ENCODE peak calls at places on chromosomes 1 and 21, in five cellular contexts. W is activated naive CD4-positive, alpha-beta T cell; V is HFF-Myc; X is stimulated activated CD8-positive, alpha-beta memory T cell treated with anti-CD3 and anti-CD28 coated beads, Interleukin-15, amount 100 ng/mL, for 4 hours; A is right cardiac atrium. H is an unnamed sample.

GRCh38 chr21:44592446-44593365 is at the start of gene KRTAP10-6:
- DNase-seq in W (no peak), V (no peak), X (no peak), A (no peak), H (no peak)

GRCh38 chr1:172203135-172203823 is 217.2 kb upstream of the C1orf105 start:
- DNase-seq in W (no peak), V (no peak), X (no peak), A (no peak), H (no peak)

GRCh38 chr1:117828206-117828605 is 101.2 kb downstream of the GDAP2 start:
- DNase-seq in W (no peak), V (no peak), X (no peak), A (peak; percentile 96), H (peak; percentile 98)

GRCh38 chr1:228530951-228531731 is 44.0 kb downstream of the RNF187 start:
- DNase-seq in W (no peak), V (no peak), X (no peak), A (no peak), H (no peak)

GRCh38 chr1:3186526-3186921 is 117.5 kb downstream of the PRDM16 start:
- DNase-seq in W (no peak), V (no peak), X (no peak), A (peak; percentile 93), H (no peak)

GRCh38 chr1:56904706-56905105 is 50.1 kb downstream of the C8A start:
- DNase-seq in W (no peak), V (no peak), X (no peak), A (no peak), H (no peak)

GRCh38 chr1:157115429-157115838 is 15.8 kb upstream of the ETV3L start:
- DNase-seq in W (no peak), V (no peak), X (no peak), A (no peak), H (no peak)

GRCh38 chr1:53600001-53600400 is 139.0 kb downstream of the GLIS1 start:
- DNase-seq in W (no peak), V (no peak), X (no peak), A (no peak), H (no peak)

GRCh38 chr1:100440075-100440809 is 87.9 kb downstream of the CDC14A start:
- DNase-seq in W (no peak), V (no peak), X (peak; percentile 41), A (peak; percentile 33), H (no peak)

GRCh38 chr1:156476501-156477298 is 23.9 kb downstream of the MEF2D start:
- DNase-seq in W (no peak), V (no peak), X (no peak), A (peak; percentile 81), H (no peak)

GRCh38 chr1:222877854-222878253 is 63.0 kb downstream of the DISP1 start:
- DNase-seq in W (no peak), V (no peak), X (no peak), A (peak; percentile 67), H (no peak)

GRCh38 chr1:63000508-63000907 is 216.6 kb downstream of the ATG4C start:
- DNase-seq in W (no peak), V (no peak), X (no peak), A (no peak), H (no peak)

H was measured in brain pericyte.